ENCODE peak calls at places on chromosomes 1 and 21, in five cellular contexts. T is B cell, B is GM12865, C is ovary, A is esophagus squamous epithelium. L is an unnamed sample.

GRCh38 chr1:47387921-47388509 is 28.1 kb upstream of the FOXE3 start:
- DNase-seq in T (no peak), A (no peak), C (no peak), B (no peak), L (no peak)

GRCh38 chr1:53321366-53321765 is 6.5 kb downstream of the LRP8 start:
- DNase-seq in A (no peak), C (no peak), B (peak; percentile 29), T (no peak), L (no peak)

GRCh38 chr1:175757381-175758015 is 14.1 kb upstream of the TNR start:
- DNase-seq in C (no peak), B (peak; percentile 55), T (peak; percentile 34), A (no peak), L (peak; percentile 69)

GRCh38 chr1:183198463-183198862 is 12.4 kb downstream of the LAMC2 start:
- DNase-seq in C (no peak), A (no peak), B (no peak), T (no peak), L (no peak)

GRCh38 chr21:31476551-31477120 is 132.6 kb upstream of the TIAM1 start:
- DNase-seq in C (no peak), A (no peak), B (no peak), T (no peak), L (no peak)

GRCh38 chr1:83086346-83086745 is 912.6 kb downstream of the TTLL7 start:
- DNase-seq in T (no peak), C (no peak), B (no peak), A (no peak), L (no peak)

GRCh38 chr1:155740995-155741394 is 52.1 kb downstream of the DAP3 start:
- DNase-seq in A (no peak), B (no peak), T (no peak), C (no peak), L (no peak)

GRCh38 chr1:18288609-18289219 is 181.1 kb downstream of the IGSF21 start:
- DNase-seq in T (no peak), C (no peak), A (no peak), B (peak; percentile 66), L (no peak)

GRCh38 chr21:44639331-44639655 is 2.1 kb downstream of the KRTAP10-10 start:
- DNase-seq in B (no peak), A (no peak), T (no peak), C (no peak), L (no peak)

GRCh38 chr21:37912616-37913015 is 3.6 kb downstream of the KCNJ6 start:
- DNase-seq in T (no peak), B (no peak), C (no peak), A (no peak), L (no peak)

GRCh38 chr21:37914211-37914900 is 1.9 kb downstream of the KCNJ6 start:
- DNase-seq in C (no peak), T (no peak), A (no peak), B (peak; percentile 5), L (peak; percentile 32)

GRCh38 chr21:37907076-37907475 is 9.2 kb downstream of the KCNJ6 start:
- DNase-seq in B (no peak), T (no peak), C (no peak), A (no peak), L (no peak)

GRCh38 chr21:37908691-37909090 is 7.6 kb downstream of the KCNJ6 start:
- DNase-seq in C (no peak), A (no peak), B (no peak), T (no peak), L (no peak)

DNA sequence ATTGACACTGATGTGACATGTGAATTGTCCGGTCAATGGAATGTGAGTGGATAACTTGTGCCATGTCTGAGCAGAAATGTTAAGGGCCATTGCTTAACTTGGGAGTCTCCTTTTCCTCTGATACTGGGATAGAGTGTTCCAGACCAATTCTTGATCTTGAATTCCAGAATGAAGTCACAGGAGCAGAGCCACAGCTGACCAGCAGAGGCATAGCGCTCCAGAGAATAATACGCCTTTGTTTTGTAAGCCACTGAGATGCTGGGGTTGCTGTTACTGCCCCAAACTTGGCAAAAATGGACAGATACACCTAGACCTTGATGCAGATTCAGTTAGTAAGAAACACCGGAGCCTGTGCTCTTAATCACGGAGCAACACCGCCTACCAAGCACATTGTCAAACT is 6.3 kb downstream of the KCNJ6 start:
- DNase-seq in T (no peak), C (no peak), B (no peak), A (no peak), L (no peak)
- TF ChIP-seq CTCF in T (no peak), C (no peak), B (no peak), A (no peak), L (no peak)

GRCh38 chr1:39131940-39132339 is 72.6 kb upstream of the MACF1 start:
- DNase-seq in T (no peak), B (no peak), C (no peak), A (no peak), L (no peak)

GRCh38 chr1:39133340-39133684 is 71.2 kb upstream of the MACF1 start:
- DNase-seq in A (no peak), C (no peak), T (no peak), B (no peak), L (no peak)

GRCh38 chr1:39130297-39130696 is 74.2 kb upstream of the MACF1 start:
- DNase-seq in A (no peak), B (no peak), C (no peak), T (no peak), L (no peak)

GRCh38 chr1:39134768-39135333 is 69.6 kb upstream of the MACF1 start:
- DNase-seq in C (no peak), A (no peak), B (no peak), T (no peak), L (no peak)

GRCh38 chr1:39132505-39133339 is 71.8 kb upstream of the MACF1 start:
- DNase-seq in A (no peak), C (no peak), T (no peak), B (no peak), L (no peak)
- TF ChIP-seq CTCF in A (peak; percentile 59), C (no peak), T (no peak), B (no peak), L (no peak)

DNA sequence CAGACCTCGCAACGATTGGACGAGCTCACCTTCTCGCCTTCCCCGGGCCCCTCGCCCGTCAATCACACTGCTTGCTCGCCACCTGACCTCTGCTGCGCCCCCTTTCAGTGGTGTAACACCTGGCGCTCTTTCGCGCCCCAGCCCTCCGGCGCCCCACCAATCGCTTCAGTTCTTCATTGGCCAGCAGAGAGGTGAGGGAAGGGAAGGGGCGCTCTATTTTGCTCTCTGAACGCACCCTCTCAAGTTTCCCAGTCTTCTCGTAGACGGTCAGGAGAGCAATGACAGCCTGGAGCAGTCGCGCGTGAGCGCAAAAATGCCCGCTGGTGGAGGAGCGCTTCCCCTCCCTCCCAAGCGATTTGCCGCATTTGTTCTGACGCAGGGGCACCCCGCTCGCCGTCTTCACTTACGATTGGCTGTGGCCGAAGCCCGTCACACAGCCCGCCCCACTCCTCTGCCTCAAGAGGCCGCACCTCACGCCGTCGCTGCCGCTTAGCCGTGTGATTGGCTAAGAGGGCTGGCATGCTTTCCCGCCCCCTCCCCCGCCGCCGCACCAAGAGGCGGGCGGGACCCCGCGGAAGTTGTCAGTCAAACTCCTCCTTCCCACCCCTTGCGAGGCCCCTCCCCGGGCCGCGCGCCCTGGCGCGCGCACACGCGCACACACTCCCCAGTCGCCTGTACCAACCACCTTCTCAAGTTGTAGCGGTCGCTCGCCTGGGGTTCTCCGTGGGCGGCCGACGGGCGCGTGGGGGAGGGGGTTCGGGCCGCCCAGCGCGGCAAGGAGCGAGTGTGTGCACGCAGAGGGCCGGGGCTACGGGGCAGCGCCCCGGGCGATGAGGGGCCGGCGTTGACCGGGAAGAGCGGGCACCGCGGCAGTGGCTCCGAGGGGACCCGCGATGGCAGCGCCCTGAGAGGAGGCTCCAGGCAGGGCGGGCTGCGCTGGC is at the start of gene PPP2R5A:
- DNase-seq in C (peak; percentile 98), B (peak; percentile 100), A (peak; percentile 97), T (peak; percentile 100), L (peak; percentile 97)
- TF ChIP-seq CTCF in C (no peak), B (peak; percentile 28), A (peak; percentile 45), T (peak; percentile 62), L (peak; percentile 39)

GRCh38 chr1:151047925-151048644 is 534 bp downstream of the C1orf56 start:
- DNase-seq in B (peak; percentile 84), A (no peak), T (peak; percentile 72), C (peak; percentile 67), L (peak; percentile 78)
- TF ChIP-seq CTCF in B (peak; percentile 68), A (no peak), T (peak; percentile 70), C (no peak), L (peak; percentile 49)

GRCh38 chr1:64654519-64655341 is 90.1 kb upstream of the RAVER2 start:
- DNase-seq in C (peak; percentile 25), B (no peak), A (no peak), T (no peak), L (no peak)
- TF ChIP-seq CTCF in C (no peak), B (no peak), A (peak; percentile 24), T (no peak), L (no peak)

GRCh38 chr1:239893127-239893731 is 198.5 kb upstream of the FMN2 start:
- DNase-seq in C (no peak), A (no peak), T (no peak), B (no peak), L (no peak)

GRCh38 chr1:239899747-239900146 is 191.9 kb upstream of the FMN2 start:
- DNase-seq in B (no peak), A (no peak), C (no peak), T (no peak), L (no peak)

GRCh38 chr1:239896569-239896968 is 195.1 kb upstream of the FMN2 start:
- DNase-seq in A (no peak), T (no peak), C (no peak), B (no peak), L (no peak)

GRCh38 chr1:239896980-239897379 is 194.7 kb upstream of the FMN2 start:
- DNase-seq in B (no peak), T (no peak), C (no peak), A (no peak), L (no peak)

GRCh38 chr1:239898067-239898730 is 193.5 kb upstream of the FMN2 start:
- DNase-seq in C (peak; percentile 74), A (no peak), B (peak; percentile 72), T (peak; percentile 63), L (peak; percentile 68)
- TF ChIP-seq CTCF in C (peak; percentile 89), A (peak; percentile 96), B (peak; percentile 90), T (peak; percentile 90), L (peak; percentile 90)

GRCh38 chr21:19507682-19508260 is 1104.2 kb upstream of the TMPRSS15 start:
- DNase-seq in C (no peak), B (peak; percentile 7), A (no peak), T (no peak), L (no peak)
- TF ChIP-seq CTCF in C (no peak), B (no peak), A (no peak), T (peak; percentile 10), L (no peak)